ENCODE peak calls at places on chromosomes 5 and 9, in nine cellular contexts. One of them, this sample, is unnamed.

GRCh38 chr5:39202594-39203290 is 16.6 kb downstream of the FYB1 start:
- DNase-seq in GM23338: no peak
- DNase-seq in uterus: no peak
- DNase-seq in heart left ventricle: no peak
- DNase-seq in CD8-positive, alpha-beta T cell: no peak
- DNase-seq in IMR-90: no peak
- DNase-seq in CD8-positive, alpha-beta memory T cell: peak
- DNase-seq in cardiac muscle cell: no peak
- DNase-seq in Peyer's patch: no peak
- DNase-seq in this sample: no peak

GRCh38 chr9:2053883-2054845 is 39.0 kb downstream of the SMARCA2 start:
- DNase-seq in GM23338: no peak
- DNase-seq in uterus: no peak
- DNase-seq in heart left ventricle: no peak
- DNase-seq in CD8-positive, alpha-beta T cell: peak
- DNase-seq in IMR-90: peak
- DNase-seq in CD8-positive, alpha-beta memory T cell: peak
- DNase-seq in cardiac muscle cell: peak
- DNase-seq in Peyer's patch: no peak
- DNase-seq in this sample: no peak

GRCh38 chr9:19922476-19923118 is 133.8 kb upstream of the SLC24A2 start:
- DNase-seq in GM23338: peak
- DNase-seq in uterus: peak
- DNase-seq in heart left ventricle: peak
- DNase-seq in CD8-positive, alpha-beta T cell: no peak
- DNase-seq in IMR-90: peak
- DNase-seq in CD8-positive, alpha-beta memory T cell: no peak
- DNase-seq in cardiac muscle cell: peak
- DNase-seq in Peyer's patch: no peak
- DNase-seq in this sample: no peak

GRCh38 chr5:31208043-31208442 is 14.6 kb downstream of the CDH6 start:
- DNase-seq in GM23338: no peak
- DNase-seq in uterus: no peak
- DNase-seq in heart left ventricle: no peak
- DNase-seq in CD8-positive, alpha-beta T cell: no peak
- DNase-seq in IMR-90: no peak
- DNase-seq in CD8-positive, alpha-beta memory T cell: no peak
- DNase-seq in cardiac muscle cell: no peak
- DNase-seq in Peyer's patch: no peak
- DNase-seq in this sample: no peak

GRCh38 chr5:40333459-40334241 is 346.1 kb upstream of the PTGER4 start:
- DNase-seq in GM23338: no peak
- DNase-seq in uterus: no peak
- DNase-seq in heart left ventricle: no peak
- DNase-seq in CD8-positive, alpha-beta T cell: no peak
- DNase-seq in IMR-90: peak
- DNase-seq in CD8-positive, alpha-beta memory T cell: no peak
- DNase-seq in cardiac muscle cell: peak
- DNase-seq in Peyer's patch: no peak
- DNase-seq in this sample: no peak

GRCh38 chr9:80498165-80498564 is 926.4 kb downstream of the TLE4 start:
- DNase-seq in GM23338: no peak
- DNase-seq in uterus: no peak
- DNase-seq in heart left ventricle: no peak
- DNase-seq in CD8-positive, alpha-beta T cell: no peak
- DNase-seq in IMR-90: no peak
- DNase-seq in CD8-positive, alpha-beta memory T cell: no peak
- DNase-seq in cardiac muscle cell: no peak
- DNase-seq in Peyer's patch: no peak
- DNase-seq in this sample: no peak

GRCh38 chr9:120538339-120538738 is 41.6 kb downstream of the CDK5RAP2 start:
- DNase-seq in GM23338: no peak
- DNase-seq in uterus: no peak
- DNase-seq in heart left ventricle: no peak
- DNase-seq in CD8-positive, alpha-beta T cell: no peak
- DNase-seq in IMR-90: peak
- DNase-seq in CD8-positive, alpha-beta memory T cell: no peak
- DNase-seq in cardiac muscle cell: peak
- DNase-seq in Peyer's patch: no peak
- DNase-seq in this sample: no peak

GRCh38 chr9:20570086-20570485 is 52.2 kb downstream of the MLLT3 start:
- DNase-seq in GM23338: no peak
- DNase-seq in uterus: no peak
- DNase-seq in heart left ventricle: no peak
- DNase-seq in CD8-positive, alpha-beta T cell: no peak
- DNase-seq in IMR-90: peak
- DNase-seq in CD8-positive, alpha-beta memory T cell: no peak
- DNase-seq in cardiac muscle cell: no peak
- DNase-seq in Peyer's patch: no peak
- DNase-seq in this sample: no peak

GRCh38 chr5:109939109-109939682 is 249.5 kb downstream of the MAN2A1 start:
- DNase-seq in GM23338: no peak
- DNase-seq in uterus: no peak
- DNase-seq in heart left ventricle: no peak
- DNase-seq in CD8-positive, alpha-beta T cell: no peak
- DNase-seq in IMR-90: peak
- DNase-seq in CD8-positive, alpha-beta memory T cell: no peak
- DNase-seq in cardiac muscle cell: peak
- DNase-seq in Peyer's patch: no peak
- DNase-seq in this sample: no peak

GRCh38 chr5:120655828-120656435 is 191.8 kb downstream of the PRR16 start:
- DNase-seq in GM23338: peak
- DNase-seq in uterus: no peak
- DNase-seq in heart left ventricle: no peak
- DNase-seq in CD8-positive, alpha-beta T cell: no peak
- DNase-seq in IMR-90: peak
- DNase-seq in CD8-positive, alpha-beta memory T cell: no peak
- DNase-seq in cardiac muscle cell: peak
- DNase-seq in Peyer's patch: no peak
- DNase-seq in this sample: no peak

GRCh38 chr5:31434898-31435297 is 97.0 kb downstream of the DROSHA start:
- DNase-seq in GM23338: no peak
- DNase-seq in uterus: no peak
- DNase-seq in heart left ventricle: no peak
- DNase-seq in CD8-positive, alpha-beta T cell: no peak
- DNase-seq in IMR-90: no peak
- DNase-seq in CD8-positive, alpha-beta memory T cell: no peak
- DNase-seq in cardiac muscle cell: no peak
- DNase-seq in Peyer's patch: no peak
- DNase-seq in this sample: no peak

GRCh38 chr5:144421411-144421810 is 250.7 kb downstream of the KCTD16 start:
- DNase-seq in GM23338: no peak
- DNase-seq in uterus: no peak
- DNase-seq in heart left ventricle: no peak
- DNase-seq in CD8-positive, alpha-beta T cell: no peak
- DNase-seq in IMR-90: no peak
- DNase-seq in CD8-positive, alpha-beta memory T cell: no peak
- DNase-seq in cardiac muscle cell: no peak
- DNase-seq in Peyer's patch: no peak
- DNase-seq in this sample: no peak

GRCh38 chr5:170307575-170308465 is 10.2 kb upstream of the LCP2 start:
- DNase-seq in GM23338: no peak
- DNase-seq in uterus: peak
- DNase-seq in heart left ventricle: peak
- DNase-seq in CD8-positive, alpha-beta T cell: no peak
- DNase-seq in IMR-90: peak
- DNase-seq in CD8-positive, alpha-beta memory T cell: no peak
- DNase-seq in cardiac muscle cell: peak
- DNase-seq in Peyer's patch: no peak
- DNase-seq in this sample: no peak

GRCh38 chr5:96049398-96050272 is 88.0 kb upstream of the ELL2 start:
- DNase-seq in GM23338: no peak
- DNase-seq in uterus: no peak
- DNase-seq in heart left ventricle: no peak
- DNase-seq in CD8-positive, alpha-beta T cell: no peak
- DNase-seq in IMR-90: peak
- DNase-seq in CD8-positive, alpha-beta memory T cell: no peak
- DNase-seq in cardiac muscle cell: peak
- DNase-seq in Peyer's patch: no peak
- DNase-seq in this sample: no peak

GRCh38 chr9:111427186-111427585 is 57.0 kb downstream of the ECPAS start:
- DNase-seq in GM23338: no peak
- DNase-seq in uterus: no peak
- DNase-seq in heart left ventricle: no peak
- DNase-seq in CD8-positive, alpha-beta T cell: no peak
- DNase-seq in IMR-90: peak
- DNase-seq in CD8-positive, alpha-beta memory T cell: no peak
- DNase-seq in cardiac muscle cell: peak
- DNase-seq in Peyer's patch: no peak
- DNase-seq in this sample: no peak

GRCh38 chr9:99126312-99126711 is 21.4 kb downstream of the TGFBR1 start:
- DNase-seq in GM23338: no peak
- DNase-seq in uterus: no peak
- DNase-seq in heart left ventricle: no peak
- DNase-seq in CD8-positive, alpha-beta T cell: no peak
- DNase-seq in IMR-90: peak
- DNase-seq in CD8-positive, alpha-beta memory T cell: no peak
- DNase-seq in cardiac muscle cell: no peak
- DNase-seq in Peyer's patch: no peak
- DNase-seq in this sample: no peak

GRCh38 chr5:102865171-102865509 is 110.0 kb downstream of the PAM start:
- DNase-seq in GM23338: no peak
- DNase-seq in uterus: no peak
- DNase-seq in heart left ventricle: no peak
- DNase-seq in CD8-positive, alpha-beta T cell: no peak
- DNase-seq in IMR-90: peak
- DNase-seq in CD8-positive, alpha-beta memory T cell: no peak
- DNase-seq in cardiac muscle cell: peak
- DNase-seq in Peyer's patch: no peak
- DNase-seq in this sample: no peak

GRCh38 chr5:138438724-138439536 is at the start of gene REEP2:
- DNase-seq in GM23338: peak
- DNase-seq in uterus: no peak
- DNase-seq in heart left ventricle: peak
- DNase-seq in CD8-positive, alpha-beta T cell: peak
- DNase-seq in IMR-90: peak
- DNase-seq in CD8-positive, alpha-beta memory T cell: peak
- DNase-seq in cardiac muscle cell: peak
- DNase-seq in Peyer's patch: peak
- DNase-seq in this sample: no peak

GRCh38 chr5:145587308-145588071 is 247.7 kb downstream of the PRELID2 start:
- DNase-seq in GM23338: no peak
- DNase-seq in uterus: no peak
- DNase-seq in heart left ventricle: no peak
- DNase-seq in CD8-positive, alpha-beta T cell: no peak
- DNase-seq in IMR-90: peak
- DNase-seq in CD8-positive, alpha-beta memory T cell: no peak
- DNase-seq in cardiac muscle cell: peak
- DNase-seq in Peyer's patch: no peak
- DNase-seq in this sample: no peak

GRCh38 chr5:142941217-142941616 is 171.0 kb downstream of the ARHGAP26 start:
- DNase-seq in GM23338: no peak
- DNase-seq in uterus: no peak
- DNase-seq in heart left ventricle: no peak
- DNase-seq in CD8-positive, alpha-beta T cell: no peak
- DNase-seq in IMR-90: no peak
- DNase-seq in CD8-positive, alpha-beta memory T cell: no peak
- DNase-seq in cardiac muscle cell: no peak
- DNase-seq in Peyer's patch: no peak
- DNase-seq in this sample: no peak

GRCh38 chr5:167912944-167913343 is 378.5 kb upstream of the WWC1 start:
- DNase-seq in GM23338: peak
- DNase-seq in uterus: no peak
- DNase-seq in heart left ventricle: no peak
- DNase-seq in CD8-positive, alpha-beta T cell: no peak
- DNase-seq in IMR-90: peak
- DNase-seq in CD8-positive, alpha-beta memory T cell: no peak
- DNase-seq in cardiac muscle cell: peak
- DNase-seq in Peyer's patch: no peak
- DNase-seq in this sample: no peak

GRCh38 chr9:70747335-70747734 is 332.9 kb upstream of the KLF9 start:
- DNase-seq in GM23338: no peak
- DNase-seq in uterus: no peak
- DNase-seq in heart left ventricle: no peak
- DNase-seq in CD8-positive, alpha-beta T cell: no peak
- DNase-seq in IMR-90: no peak
- DNase-seq in CD8-positive, alpha-beta memory T cell: no peak
- DNase-seq in cardiac muscle cell: peak
- DNase-seq in Peyer's patch: no peak
- DNase-seq in this sample: no peak

GRCh38 chr9:75106856-75107255 is 18.5 kb downstream of the OSTF1 start:
- DNase-seq in GM23338: no peak
- DNase-seq in uterus: peak
- DNase-seq in heart left ventricle: peak
- DNase-seq in CD8-positive, alpha-beta T cell: no peak
- DNase-seq in IMR-90: no peak
- DNase-seq in CD8-positive, alpha-beta memory T cell: no peak
- DNase-seq in cardiac muscle cell: peak
- DNase-seq in Peyer's patch: no peak
- DNase-seq in this sample: no peak
- H3K27ac ChIP-seq in GM23338: no peak
- H3K27ac ChIP-seq in uterus: peak
- H3K27ac ChIP-seq in heart left ventricle: no peak
- H3K27ac ChIP-seq in CD8-positive, alpha-beta T cell: no peak
- H3K27ac ChIP-seq in IMR-90: no peak
- H3K27ac ChIP-seq in CD8-positive, alpha-beta memory T cell: no peak
- H3K27ac ChIP-seq in cardiac muscle cell: no peak
- H3K27ac ChIP-seq in Peyer's patch: no peak
- H3K27ac ChIP-seq in this sample: no peak

GRCh38 chr5:181156758-181157157 is 9.4 kb downstream of the OR2V2 start:
- DNase-seq in GM23338: no peak
- DNase-seq in uterus: no peak
- DNase-seq in heart left ventricle: no peak
- DNase-seq in CD8-positive, alpha-beta T cell: no peak
- DNase-seq in IMR-90: no peak
- DNase-seq in CD8-positive, alpha-beta memory T cell: no peak
- DNase-seq in cardiac muscle cell: no peak
- DNase-seq in Peyer's patch: no peak
- DNase-seq in this sample: no peak
- H3K27ac ChIP-seq in GM23338: no peak
- H3K27ac ChIP-seq in uterus: no peak
- H3K27ac ChIP-seq in heart left ventricle: no peak
- H3K27ac ChIP-seq in CD8-positive, alpha-beta T cell: no peak
- H3K27ac ChIP-seq in IMR-90: no peak
- H3K27ac ChIP-seq in CD8-positive, alpha-beta memory T cell: no peak
- H3K27ac ChIP-seq in cardiac muscle cell: no peak
- H3K27ac ChIP-seq in Peyer's patch: no peak
- H3K27ac ChIP-seq in this sample: no peak

DNA sequence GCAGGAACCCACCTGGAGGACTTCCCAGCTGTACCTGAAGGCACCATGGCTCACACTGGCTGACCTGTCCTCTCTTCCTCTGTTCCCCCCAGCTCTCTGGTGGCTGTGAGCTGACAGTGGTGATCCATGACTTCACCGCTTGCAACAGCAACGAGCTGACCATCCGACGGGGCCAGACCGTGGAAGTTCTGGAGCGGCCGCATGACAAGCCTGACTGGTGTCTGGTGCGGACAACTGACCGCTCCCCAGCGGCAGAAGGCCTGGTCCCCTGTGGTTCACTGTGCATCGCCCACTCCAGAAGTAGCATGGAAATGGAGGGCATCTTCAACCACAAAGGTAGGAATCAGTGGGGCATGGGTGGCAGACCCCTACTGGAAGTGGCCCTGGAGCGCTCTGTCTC is 161.9 kb upstream of the OTULINL start:
- DNase-seq in GM23338: no peak
- DNase-seq in uterus: no peak
- DNase-seq in heart left ventricle: no peak
- DNase-seq in CD8-positive, alpha-beta T cell: no peak
- DNase-seq in IMR-90: no peak
- DNase-seq in CD8-positive, alpha-beta memory T cell: no peak
- DNase-seq in cardiac muscle cell: no peak
- DNase-seq in Peyer's patch: no peak
- DNase-seq in this sample: no peak
- H3K27ac ChIP-seq in GM23338: no peak
- H3K27ac ChIP-seq in uterus: no peak
- H3K27ac ChIP-seq in heart left ventricle: no peak
- H3K27ac ChIP-seq in CD8-positive, alpha-beta T cell: no peak
- H3K27ac ChIP-seq in IMR-90: peak
- H3K27ac ChIP-seq in CD8-positive, alpha-beta memory T cell: no peak
- H3K27ac ChIP-seq in cardiac muscle cell: no peak
- H3K27ac ChIP-seq in Peyer's patch: no peak
- H3K27ac ChIP-seq in this sample: no peak

GRCh38 chr9:86724528-86724927 is 222.8 kb downstream of the GAS1 start:
- DNase-seq in GM23338: no peak
- DNase-seq in uterus: no peak
- DNase-seq in heart left ventricle: no peak
- DNase-seq in CD8-positive, alpha-beta T cell: no peak
- DNase-seq in IMR-90: no peak
- DNase-seq in CD8-positive, alpha-beta memory T cell: no peak
- DNase-seq in cardiac muscle cell: no peak
- DNase-seq in Peyer's patch: no peak
- DNase-seq in this sample: no peak
- H3K27ac ChIP-seq in GM23338: no peak
- H3K27ac ChIP-seq in uterus: peak
- H3K27ac ChIP-seq in heart left ventricle: no peak
- H3K27ac ChIP-seq in CD8-positive, alpha-beta T cell: no peak
- H3K27ac ChIP-seq in IMR-90: no peak
- H3K27ac ChIP-seq in CD8-positive, alpha-beta memory T cell: no peak
- H3K27ac ChIP-seq in cardiac muscle cell: no peak
- H3K27ac ChIP-seq in Peyer's patch: no peak
- H3K27ac ChIP-seq in this sample: no peak

This sample was measured in substantia nigra.